ENCODE peak calls at places on chromosomes 6 and 20, in four cellular contexts. One of them, this sample, is unnamed.

GRCh38 chr20:20711413-20711812 is 1.0 kb downstream of the RALGAPA2 start:
- DNase-seq in HepG2: no peak
- DNase-seq in GM12878: no peak
- DNase-seq in K562: no peak
- DNase-seq in this sample: no peak

GRCh38 chr6:99943846-99944245 is 50.2 kb downstream of the MCHR2 start:
- DNase-seq in HepG2: no peak
- DNase-seq in K562: no peak
- DNase-seq in GM12878: no peak
- DNase-seq in this sample: no peak

GRCh38 chr6:5119090-5119951 is 34.2 kb downstream of the PPP1R3G start:
- DNase-seq in K562: no peak
- DNase-seq in HepG2: peak
- DNase-seq in GM12878: no peak
- DNase-seq in this sample: no peak

GRCh38 chr20:50296450-50297375 is 106.1 kb downstream of the CEBPB start:
- DNase-seq in GM12878: no peak
- DNase-seq in K562: no peak
- DNase-seq in HepG2: peak
- DNase-seq in this sample: no peak

GRCh38 chr6:16673011-16673797 is 88.1 kb downstream of the ATXN1 start:
- DNase-seq in GM12878: no peak
- DNase-seq in K562: no peak
- DNase-seq in HepG2: no peak
- DNase-seq in this sample: no peak

GRCh38 chr6:143806282-143807102 is 36.6 kb upstream of the LTV1 start:
- DNase-seq in K562: peak
- DNase-seq in GM12878: no peak
- DNase-seq in HepG2: no peak
- DNase-seq in this sample: no peak

GRCh38 chr6:42022755-42023384 is 27.5 kb upstream of the TAF8 start:
- DNase-seq in K562: no peak
- DNase-seq in GM12878: no peak
- DNase-seq in HepG2: no peak
- DNase-seq in this sample: no peak

GRCh38 chr6:36221674-36222073 is 25.1 kb downstream of the BRPF3 start:
- DNase-seq in GM12878: no peak
- DNase-seq in HepG2: no peak
- DNase-seq in K562: no peak
- DNase-seq in this sample: no peak

GRCh38 chr6:14455442-14455841 is 337.9 kb downstream of the CD83 start:
- DNase-seq in GM12878: no peak
- DNase-seq in K562: no peak
- DNase-seq in HepG2: no peak
- DNase-seq in this sample: no peak

GRCh38 chr6:143279385-143279784 is 171.1 kb downstream of the ADAT2 start:
- DNase-seq in GM12878: no peak
- DNase-seq in HepG2: peak
- DNase-seq in K562: peak
- DNase-seq in this sample: peak

GRCh38 chr6:168650686-168651085 is 209.7 kb downstream of the SMOC2 start:
- DNase-seq in GM12878: no peak
- DNase-seq in HepG2: no peak
- DNase-seq in K562: no peak
- DNase-seq in this sample: no peak

GRCh38 chr6:111921108-111921507 is 47.9 kb upstream of the FYN start:
- DNase-seq in K562: no peak
- DNase-seq in GM12878: no peak
- DNase-seq in HepG2: no peak
- DNase-seq in this sample: no peak

GRCh38 chr6:44985006-44985405 is 343.1 kb upstream of the RUNX2 start:
- DNase-seq in GM12878: no peak
- DNase-seq in K562: no peak
- DNase-seq in HepG2: no peak
- DNase-seq in this sample: no peak

GRCh38 chr20:48618631-48619030 is 209.2 kb downstream of the PREX1 start:
- DNase-seq in GM12878: no peak
- DNase-seq in K562: no peak
- DNase-seq in HepG2: no peak
- DNase-seq in this sample: no peak

GRCh38 chr20:60381643-60382400 is 423.6 kb downstream of the CDH26 start:
- DNase-seq in GM12878: no peak
- DNase-seq in K562: no peak
- DNase-seq in HepG2: no peak
- DNase-seq in this sample: no peak

GRCh38 chr20:17169575-17170136 is 57.2 kb upstream of the PCSK2 start:
- DNase-seq in HepG2: peak
- DNase-seq in GM12878: no peak
- DNase-seq in K562: no peak
- DNase-seq in this sample: no peak

GRCh38 chr20:60482201-60482600 is 524.0 kb downstream of the CDH26 start:
- DNase-seq in GM12878: no peak
- DNase-seq in HepG2: no peak
- DNase-seq in K562: no peak
- DNase-seq in this sample: no peak

GRCh38 chr6:87151786-87152527 is 3.4 kb upstream of the ZNF292 start:
- DNase-seq in K562: no peak
- DNase-seq in HepG2: no peak
- DNase-seq in GM12878: no peak
- DNase-seq in this sample: no peak

GRCh38 chr20:63216849-63217471 is 1.0 kb upstream of the YTHDF1 start:
- DNase-seq in GM12878: no peak
- DNase-seq in K562: no peak
- DNase-seq in HepG2: no peak
- DNase-seq in this sample: no peak

GRCh38 chr20:63214514-63214913 is 1.4 kb downstream of the YTHDF1 start:
- DNase-seq in K562: no peak
- DNase-seq in GM12878: no peak
- DNase-seq in HepG2: no peak
- DNase-seq in this sample: no peak

GRCh38 chr20:63217706-63218105 is 1.8 kb upstream of the YTHDF1 start:
- DNase-seq in HepG2: peak
- DNase-seq in GM12878: no peak
- DNase-seq in K562: no peak
- DNase-seq in this sample: no peak

GRCh38 chr20:63216041-63216848 is at the start of gene YTHDF1:
- DNase-seq in GM12878: peak
- DNase-seq in HepG2: peak
- DNase-seq in K562: peak
- DNase-seq in this sample: peak

DNA sequence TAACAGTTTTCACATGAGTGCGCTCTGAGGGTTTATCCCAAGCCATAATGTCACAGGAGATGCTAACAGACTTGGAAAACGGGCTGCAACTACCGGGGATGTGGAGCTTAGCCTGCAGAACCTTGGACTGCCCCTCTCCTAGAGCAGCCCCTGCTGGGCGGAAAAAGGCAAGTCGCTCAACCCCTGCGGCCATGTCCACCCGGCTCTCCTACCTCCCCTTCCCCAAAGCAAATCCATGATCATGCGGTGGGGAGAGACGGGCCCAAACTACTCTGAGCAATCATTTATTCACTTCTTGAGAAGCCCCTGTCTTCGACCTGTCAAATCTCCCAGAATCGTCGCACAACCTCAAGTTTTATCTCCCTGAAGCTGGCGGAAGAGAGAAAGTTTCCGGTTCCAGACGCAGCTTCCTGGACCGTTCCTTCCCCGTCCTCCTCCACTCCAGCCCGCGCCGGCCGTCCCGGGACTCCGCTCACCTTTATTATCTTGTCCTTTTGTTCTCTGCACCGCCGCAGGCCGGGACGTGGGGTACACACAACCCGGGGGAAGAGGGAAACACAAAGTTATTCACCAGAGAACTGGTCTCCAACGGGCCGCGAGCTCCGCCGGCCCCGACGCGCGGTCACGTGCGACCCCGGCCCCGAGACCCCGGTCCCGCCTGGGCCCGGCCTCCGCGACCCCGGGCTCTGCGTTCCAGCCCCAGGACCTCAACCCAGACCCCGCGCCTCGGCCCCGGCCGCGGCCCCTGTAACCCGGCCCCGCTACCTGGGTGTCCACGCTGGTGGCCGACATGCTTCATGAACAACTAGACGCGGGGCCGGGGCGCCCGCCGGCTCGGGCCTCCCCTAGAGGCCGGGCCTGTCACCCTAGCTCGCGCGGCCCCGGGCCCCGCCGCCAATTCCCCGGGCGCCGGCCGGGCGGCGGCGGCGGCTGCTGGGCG is 560 bp downstream of the YTHDF1 start:
- DNase-seq in GM12878: no peak
- DNase-seq in K562: peak
- DNase-seq in HepG2: peak
- DNase-seq in this sample: peak
- TF ChIP-seq TARDBP in GM12878: no peak
- TF ChIP-seq TARDBP in K562: no peak
- TF ChIP-seq TARDBP in HepG2: peak
- TF ChIP-seq TARDBP in this sample: no peak

GRCh38 chr6:97053643-97054411 is 129.3 kb downstream of the KLHL32 start:
- DNase-seq in HepG2: no peak
- DNase-seq in GM12878: no peak
- DNase-seq in K562: no peak
- DNase-seq in this sample: no peak
- TF ChIP-seq FOXK2 in HepG2: no peak
- TF ChIP-seq FOXK2 in GM12878: no peak
- TF ChIP-seq FOXK2 in K562: no peak
- TF ChIP-seq FOXK2 in this sample: no peak

GRCh38 chr20:34515484-34516037 is 661 bp upstream of the DYNLRB1 start:
- DNase-seq in HepG2: peak
- DNase-seq in GM12878: peak
- DNase-seq in K562: peak
- DNase-seq in this sample: peak
- TF ChIP-seq TARDBP in HepG2: no peak
- TF ChIP-seq TARDBP in GM12878: no peak
- TF ChIP-seq TARDBP in K562: no peak
- TF ChIP-seq TARDBP in this sample: no peak

GRCh38 chr6:158571826-158572652 is 12.1 kb downstream of the TMEM181 start:
- DNase-seq in HepG2: peak
- DNase-seq in K562: no peak
- DNase-seq in GM12878: no peak
- DNase-seq in this sample: no peak
- TF ChIP-seq FOXK2 in HepG2: peak
- TF ChIP-seq FOXK2 in K562: no peak
- TF ChIP-seq FOXK2 in GM12878: no peak
- TF ChIP-seq FOXK2 in this sample: no peak

GRCh38 chr20:63103402-63104311 is 96.9 kb upstream of the BHLHE23 start:
- DNase-seq in HepG2: no peak
- DNase-seq in GM12878: no peak
- DNase-seq in K562: no peak
- DNase-seq in this sample: no peak
- TF ChIP-seq TARDBP in HepG2: no peak
- TF ChIP-seq TARDBP in GM12878: no peak
- TF ChIP-seq TARDBP in K562: no peak
- TF ChIP-seq TARDBP in this sample: no peak

GRCh38 chr20:8304124-8304800 is 172.2 kb downstream of the PLCB1 start:
- DNase-seq in K562: no peak
- DNase-seq in HepG2: no peak
- DNase-seq in GM12878: no peak
- DNase-seq in this sample: no peak
- TF ChIP-seq FOXK2 in K562: no peak
- TF ChIP-seq FOXK2 in HepG2: no peak
- TF ChIP-seq FOXK2 in GM12878: no peak
- TF ChIP-seq FOXK2 in this sample: no peak

GRCh38 chr20:1184638-1185315 is at the start of gene TMEM74B:
- DNase-seq in GM12878: no peak
- DNase-seq in K562: peak
- DNase-seq in HepG2: no peak
- DNase-seq in this sample: no peak

GRCh38 chr20:1185316-1185741 is 548 bp upstream of the TMEM74B start:
- DNase-seq in GM12878: no peak
- DNase-seq in HepG2: no peak
- DNase-seq in K562: peak
- DNase-seq in this sample: peak

GRCh38 chr20:1184260-1184637 is 532 bp downstream of the TMEM74B start:
- DNase-seq in GM12878: no peak
- DNase-seq in HepG2: no peak
- DNase-seq in K562: no peak
- DNase-seq in this sample: no peak

GRCh38 chr20:1186367-1186991 is 1.7 kb upstream of the TMEM74B start:
- DNase-seq in HepG2: peak
- DNase-seq in GM12878: no peak
- DNase-seq in K562: no peak
- DNase-seq in this sample: no peak

DNA sequence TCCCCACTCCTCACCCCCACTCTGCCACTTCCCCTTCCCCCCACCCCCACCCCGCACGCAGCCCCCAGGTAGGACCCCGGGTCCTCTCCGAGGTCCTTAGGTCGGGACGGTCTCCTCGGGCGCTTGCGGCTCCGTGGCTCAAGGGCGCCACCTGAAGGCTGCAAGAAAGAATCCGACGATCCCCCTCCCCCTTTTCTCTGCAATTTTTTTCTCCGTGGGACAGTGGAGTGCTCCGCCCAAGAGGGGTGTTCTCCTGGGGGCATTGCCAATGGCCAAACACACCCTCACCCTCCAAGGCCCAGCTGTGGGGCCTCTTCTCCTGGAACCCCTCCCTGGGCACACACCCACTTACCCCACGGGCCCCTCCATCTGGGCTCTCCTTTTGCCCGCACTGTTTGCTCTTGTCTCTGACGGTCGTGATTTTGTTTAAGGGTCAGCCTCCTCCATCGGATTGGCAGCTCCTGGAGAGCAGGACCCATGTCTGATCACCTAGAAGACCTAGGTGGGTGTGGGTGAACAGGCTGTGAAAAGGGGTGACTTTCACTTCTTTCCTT is 1.1 kb upstream of the TMEM74B start:
- DNase-seq in HepG2: peak
- DNase-seq in GM12878: no peak
- DNase-seq in K562: peak
- DNase-seq in this sample: peak
- TF ChIP-seq TARDBP in HepG2: no peak
- TF ChIP-seq TARDBP in GM12878: no peak
- TF ChIP-seq TARDBP in K562: no peak
- TF ChIP-seq TARDBP in this sample: no peak

DNA sequence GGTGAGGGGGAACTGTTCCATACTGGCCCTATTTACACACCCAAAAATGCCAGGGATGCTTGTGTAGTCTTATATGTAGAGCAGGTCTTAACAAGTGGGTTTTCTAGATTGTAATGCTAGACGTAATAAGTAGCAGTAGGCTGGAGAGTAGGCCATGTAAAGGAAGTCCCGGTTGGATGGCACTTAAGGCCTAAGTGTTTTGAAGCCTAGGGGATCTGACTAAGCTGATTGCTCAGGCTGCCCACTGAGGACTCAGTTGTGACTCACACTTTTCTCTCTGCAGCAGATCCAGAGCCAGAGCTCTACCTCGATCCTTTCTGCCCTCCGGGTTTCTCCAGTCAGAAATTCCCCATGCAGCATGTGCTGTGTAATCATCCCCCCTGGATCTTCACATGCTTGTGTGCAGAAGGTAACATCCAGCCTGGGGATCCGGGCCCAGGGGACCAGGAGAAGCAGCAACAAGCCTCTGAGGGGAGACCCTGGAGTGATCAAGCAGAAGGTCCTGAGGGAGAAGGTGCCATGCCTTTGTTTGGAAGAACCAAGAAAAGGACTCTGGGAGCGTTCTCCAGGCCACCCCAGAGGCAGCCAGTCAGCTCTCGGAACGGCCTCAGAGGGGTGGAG is 26.6 kb downstream of the ZNF133 start:
- DNase-seq in K562: no peak
- DNase-seq in GM12878: no peak
- DNase-seq in HepG2: no peak
- DNase-seq in this sample: no peak
- TF ChIP-seq FOXK2 in K562: no peak
- TF ChIP-seq FOXK2 in GM12878: no peak
- TF ChIP-seq FOXK2 in HepG2: no peak
- TF ChIP-seq FOXK2 in this sample: no peak

This sample was measured in HEK293T.